ENCODE peak calls at places on chromosome 5, in ten cellular contexts. One of them, this sample, is unnamed. For H3K27me3, the result is how much of the 10 kb centered on the place peaks cover.

GRCh38 chr5:73945505-73945904 is 319.5 kb downstream of the ARHGEF28 start:
- DNase-seq in brain microvascular endothelial cell: no peak
- DNase-seq in dorsolateral prefrontal cortex: no peak
- DNase-seq in endodermal cell: peak
- DNase-seq in MM.1S: no peak
- DNase-seq in GM12878: no peak
- DNase-seq in stomach: no peak
- DNase-seq in uterus: no peak
- DNase-seq in hepatocyte: no peak
- DNase-seq in tibial nerve: no peak
- DNase-seq in this sample: peak

GRCh38 chr5:133680830-133681555 is 68.7 kb upstream of the FSTL4 start:
- DNase-seq in uterus: no peak
- DNase-seq in endodermal cell: peak
- DNase-seq in stomach: peak
- DNase-seq in GM12878: no peak
- DNase-seq in brain microvascular endothelial cell: no peak
- DNase-seq in tibial nerve: no peak
- DNase-seq in MM.1S: no peak
- DNase-seq in hepatocyte: no peak
- DNase-seq in dorsolateral prefrontal cortex: no peak
- DNase-seq in this sample: no peak

GRCh38 chr5:141945511-141946024 is 12.4 kb downstream of the PCDH12 start:
- DNase-seq in endodermal cell: peak
- DNase-seq in dorsolateral prefrontal cortex: no peak
- DNase-seq in GM12878: no peak
- DNase-seq in brain microvascular endothelial cell: no peak
- DNase-seq in tibial nerve: no peak
- DNase-seq in MM.1S: no peak
- DNase-seq in hepatocyte: no peak
- DNase-seq in stomach: no peak
- DNase-seq in uterus: no peak
- DNase-seq in this sample: no peak

GRCh38 chr5:87185838-87186237 is 81.8 kb upstream of the RASA1 start:
- DNase-seq in GM12878: no peak
- DNase-seq in brain microvascular endothelial cell: no peak
- DNase-seq in dorsolateral prefrontal cortex: no peak
- DNase-seq in MM.1S: peak
- DNase-seq in endodermal cell: no peak
- DNase-seq in stomach: no peak
- DNase-seq in uterus: no peak
- DNase-seq in tibial nerve: no peak
- DNase-seq in hepatocyte: no peak
- DNase-seq in this sample: no peak

GRCh38 chr5:80093796-80094195 is 58.6 kb downstream of the THBS4 start:
- DNase-seq in dorsolateral prefrontal cortex: no peak
- DNase-seq in uterus: no peak
- DNase-seq in tibial nerve: no peak
- DNase-seq in brain microvascular endothelial cell: no peak
- DNase-seq in hepatocyte: peak
- DNase-seq in endodermal cell: peak
- DNase-seq in stomach: no peak
- DNase-seq in MM.1S: no peak
- DNase-seq in GM12878: no peak
- DNase-seq in this sample: no peak

GRCh38 chr5:95238560-95239325 is 46.2 kb downstream of the MCTP1 start:
- DNase-seq in endodermal cell: no peak
- DNase-seq in brain microvascular endothelial cell: peak
- DNase-seq in tibial nerve: no peak
- DNase-seq in GM12878: no peak
- DNase-seq in hepatocyte: no peak
- DNase-seq in dorsolateral prefrontal cortex: no peak
- DNase-seq in stomach: no peak
- DNase-seq in MM.1S: no peak
- DNase-seq in uterus: no peak
- DNase-seq in this sample: peak

GRCh38 chr5:41154491-41154890 is 58.8 kb downstream of the C6 start:
- DNase-seq in brain microvascular endothelial cell: no peak
- DNase-seq in stomach: no peak
- DNase-seq in GM12878: no peak
- DNase-seq in dorsolateral prefrontal cortex: no peak
- DNase-seq in uterus: no peak
- DNase-seq in endodermal cell: no peak
- DNase-seq in hepatocyte: no peak
- DNase-seq in tibial nerve: no peak
- DNase-seq in MM.1S: no peak
- DNase-seq in this sample: no peak

GRCh38 chr5:11370985-11371384 is 533.3 kb downstream of the CTNND2 start:
- DNase-seq in MM.1S: no peak
- DNase-seq in dorsolateral prefrontal cortex: no peak
- DNase-seq in endodermal cell: no peak
- DNase-seq in GM12878: no peak
- DNase-seq in uterus: no peak
- DNase-seq in hepatocyte: peak
- DNase-seq in tibial nerve: no peak
- DNase-seq in brain microvascular endothelial cell: no peak
- DNase-seq in stomach: no peak
- DNase-seq in this sample: no peak

GRCh38 chr5:66273131-66273530 is 129.0 kb downstream of the SREK1 start:
- DNase-seq in MM.1S: no peak
- DNase-seq in endodermal cell: no peak
- DNase-seq in stomach: no peak
- DNase-seq in dorsolateral prefrontal cortex: no peak
- DNase-seq in GM12878: no peak
- DNase-seq in uterus: no peak
- DNase-seq in tibial nerve: no peak
- DNase-seq in brain microvascular endothelial cell: no peak
- DNase-seq in hepatocyte: no peak
- DNase-seq in this sample: no peak

GRCh38 chr5:35924950-35925722 is 13.3 kb downstream of the CAPSL start:
- DNase-seq in dorsolateral prefrontal cortex: peak
- DNase-seq in stomach: peak
- DNase-seq in endodermal cell: peak
- DNase-seq in MM.1S: peak
- DNase-seq in hepatocyte: peak
- DNase-seq in tibial nerve: peak
- DNase-seq in uterus: peak
- DNase-seq in GM12878: no peak
- DNase-seq in brain microvascular endothelial cell: peak
- DNase-seq in this sample: peak

DNA sequence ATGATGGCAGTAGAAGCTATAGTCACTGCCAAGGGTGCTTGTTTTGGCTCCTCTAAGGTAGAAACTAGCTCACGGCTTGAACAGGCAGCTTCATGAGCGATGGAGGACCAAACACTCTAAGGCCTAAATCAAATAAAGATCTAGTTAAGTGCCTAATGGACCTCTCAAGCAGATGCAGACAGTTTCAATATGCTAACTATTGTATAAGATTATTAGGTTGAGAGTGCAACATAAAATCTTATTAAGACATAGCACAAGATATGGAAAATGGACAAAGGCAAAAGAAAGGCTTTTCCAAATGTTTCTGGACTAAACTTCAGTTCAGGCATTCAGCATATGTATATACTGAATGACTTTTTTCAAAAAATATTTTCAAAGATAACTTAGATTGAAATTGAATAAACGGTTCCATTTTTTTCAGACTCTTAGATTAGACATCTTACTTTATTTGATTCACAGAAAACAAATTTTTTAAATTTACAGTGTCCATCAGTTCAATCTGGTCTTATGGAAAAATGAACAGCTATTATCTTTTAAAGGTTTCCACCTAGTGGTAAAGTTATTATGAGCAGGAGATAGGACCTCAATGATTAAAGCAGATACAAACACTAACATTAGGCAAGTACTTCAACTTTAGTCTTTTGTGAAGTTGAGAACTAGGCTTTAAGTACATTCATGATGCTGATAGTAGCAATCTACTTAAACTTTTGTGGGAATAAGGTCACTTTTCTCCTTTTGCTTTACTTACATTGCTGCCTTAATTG is 1167.7 kb downstream of the MAT2B start:
- DNase-seq in hepatocyte: no peak
- DNase-seq in uterus: no peak
- DNase-seq in MM.1S: no peak
- DNase-seq in brain microvascular endothelial cell: no peak
- DNase-seq in dorsolateral prefrontal cortex: no peak
- DNase-seq in endodermal cell: no peak
- DNase-seq in tibial nerve: no peak
- DNase-seq in stomach: no peak
- DNase-seq in GM12878: no peak
- DNase-seq in this sample: peak
- TF ChIP-seq CTCF in hepatocyte: peak
- TF ChIP-seq CTCF in uterus: no peak
- TF ChIP-seq CTCF in MM.1S: peak
- TF ChIP-seq CTCF in brain microvascular endothelial cell: no peak
- TF ChIP-seq CTCF in dorsolateral prefrontal cortex: peak
- TF ChIP-seq CTCF in endodermal cell: peak
- TF ChIP-seq CTCF in tibial nerve: no peak
- TF ChIP-seq CTCF in stomach: peak
- TF ChIP-seq CTCF in GM12878: no peak
- TF ChIP-seq CTCF in this sample: peak

DNA sequence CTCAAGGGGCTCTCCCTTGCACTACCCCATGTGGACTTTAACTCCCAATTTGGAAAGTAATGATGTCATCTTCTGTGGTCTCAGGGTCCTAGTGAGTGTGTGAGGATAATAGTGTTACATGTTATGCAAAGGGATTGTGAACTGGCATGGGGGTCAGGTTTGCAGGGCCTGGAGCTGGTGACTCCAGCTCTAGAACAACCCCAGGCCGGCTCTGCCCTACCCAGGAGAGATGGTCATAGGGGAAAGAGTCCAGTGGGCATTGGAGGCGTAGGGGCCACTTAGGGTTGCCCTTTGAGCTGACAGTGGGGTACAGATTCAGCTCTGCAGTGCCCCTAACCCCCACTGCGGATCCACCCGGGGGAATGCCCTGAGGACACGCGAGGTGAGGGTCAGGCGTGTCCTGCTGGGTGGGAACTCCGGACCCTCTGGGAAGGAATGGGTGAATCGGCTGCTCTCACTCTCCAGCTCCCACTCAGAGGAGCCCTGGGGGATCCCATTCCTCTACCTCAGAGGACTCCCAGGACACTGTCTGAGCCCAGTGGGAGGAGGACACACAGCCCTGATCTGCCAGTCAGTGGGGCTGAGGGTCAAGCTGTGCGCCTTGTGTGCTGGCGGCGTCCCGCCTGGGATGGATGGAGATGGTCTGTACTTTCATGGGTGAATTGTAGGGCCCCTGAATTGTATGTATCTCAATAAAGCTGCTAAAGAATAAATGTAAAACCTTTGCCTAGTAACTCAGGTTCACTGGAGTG is 2.5 kb upstream of the NKD2 start:
- DNase-seq in uterus: peak
- DNase-seq in MM.1S: no peak
- DNase-seq in tibial nerve: no peak
- DNase-seq in stomach: no peak
- DNase-seq in brain microvascular endothelial cell: no peak
- DNase-seq in dorsolateral prefrontal cortex: peak
- DNase-seq in hepatocyte: no peak
- DNase-seq in GM12878: no peak
- DNase-seq in endodermal cell: peak
- DNase-seq in this sample: no peak
- H3K27me3 ChIP-seq in uterus: under half
- H3K27me3 ChIP-seq in MM.1S: under half
- H3K27me3 ChIP-seq in tibial nerve: under half
- H3K27me3 ChIP-seq in stomach: half or more
- H3K27me3 ChIP-seq in brain microvascular endothelial cell: half or more
- H3K27me3 ChIP-seq in dorsolateral prefrontal cortex: half or more
- H3K27me3 ChIP-seq in hepatocyte: under half
- H3K27me3 ChIP-seq in GM12878: under half
- H3K27me3 ChIP-seq in endodermal cell: half or more
- H3K27me3 ChIP-seq in this sample: under half

GRCh38 chr5:55254802-55255201 is 21.4 kb upstream of the CCNO start:
- DNase-seq in MM.1S: no peak
- DNase-seq in brain microvascular endothelial cell: no peak
- DNase-seq in endodermal cell: no peak
- DNase-seq in tibial nerve: no peak
- DNase-seq in hepatocyte: no peak
- DNase-seq in GM12878: no peak
- DNase-seq in dorsolateral prefrontal cortex: no peak
- DNase-seq in stomach: no peak
- DNase-seq in uterus: no peak
- DNase-seq in this sample: no peak

DNA sequence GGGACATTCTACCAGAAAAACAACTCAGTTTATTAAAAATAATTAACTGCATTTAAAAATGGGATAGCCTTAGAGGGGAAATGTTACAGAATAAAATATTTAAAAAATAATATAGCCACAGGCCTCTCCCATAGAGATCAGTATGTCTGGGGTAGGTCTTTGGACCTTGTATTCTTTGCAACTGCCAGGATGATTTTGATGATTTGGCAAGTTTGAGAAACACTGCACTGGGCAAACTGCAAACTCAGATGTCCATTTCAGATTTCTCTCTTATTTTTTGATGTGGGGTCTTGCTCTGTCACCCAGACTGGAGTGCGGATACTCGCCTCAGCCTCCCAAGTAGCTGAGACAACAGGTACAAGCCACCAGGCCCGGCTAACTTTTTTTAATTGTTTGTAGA is 24.9 kb upstream of the CCNO start:
- DNase-seq in MM.1S: no peak
- DNase-seq in brain microvascular endothelial cell: no peak
- DNase-seq in GM12878: no peak
- DNase-seq in stomach: no peak
- DNase-seq in tibial nerve: no peak
- DNase-seq in dorsolateral prefrontal cortex: no peak
- DNase-seq in endodermal cell: no peak
- DNase-seq in hepatocyte: no peak
- DNase-seq in uterus: no peak
- DNase-seq in this sample: no peak
- TF ChIP-seq CTCF in MM.1S: no peak
- TF ChIP-seq CTCF in brain microvascular endothelial cell: no peak
- TF ChIP-seq CTCF in GM12878: no peak
- TF ChIP-seq CTCF in stomach: no peak
- TF ChIP-seq CTCF in tibial nerve: no peak
- TF ChIP-seq CTCF in dorsolateral prefrontal cortex: no peak
- TF ChIP-seq CTCF in endodermal cell: no peak
- TF ChIP-seq CTCF in hepatocyte: no peak
- TF ChIP-seq CTCF in uterus: no peak
- TF ChIP-seq CTCF in this sample: no peak

DNA sequence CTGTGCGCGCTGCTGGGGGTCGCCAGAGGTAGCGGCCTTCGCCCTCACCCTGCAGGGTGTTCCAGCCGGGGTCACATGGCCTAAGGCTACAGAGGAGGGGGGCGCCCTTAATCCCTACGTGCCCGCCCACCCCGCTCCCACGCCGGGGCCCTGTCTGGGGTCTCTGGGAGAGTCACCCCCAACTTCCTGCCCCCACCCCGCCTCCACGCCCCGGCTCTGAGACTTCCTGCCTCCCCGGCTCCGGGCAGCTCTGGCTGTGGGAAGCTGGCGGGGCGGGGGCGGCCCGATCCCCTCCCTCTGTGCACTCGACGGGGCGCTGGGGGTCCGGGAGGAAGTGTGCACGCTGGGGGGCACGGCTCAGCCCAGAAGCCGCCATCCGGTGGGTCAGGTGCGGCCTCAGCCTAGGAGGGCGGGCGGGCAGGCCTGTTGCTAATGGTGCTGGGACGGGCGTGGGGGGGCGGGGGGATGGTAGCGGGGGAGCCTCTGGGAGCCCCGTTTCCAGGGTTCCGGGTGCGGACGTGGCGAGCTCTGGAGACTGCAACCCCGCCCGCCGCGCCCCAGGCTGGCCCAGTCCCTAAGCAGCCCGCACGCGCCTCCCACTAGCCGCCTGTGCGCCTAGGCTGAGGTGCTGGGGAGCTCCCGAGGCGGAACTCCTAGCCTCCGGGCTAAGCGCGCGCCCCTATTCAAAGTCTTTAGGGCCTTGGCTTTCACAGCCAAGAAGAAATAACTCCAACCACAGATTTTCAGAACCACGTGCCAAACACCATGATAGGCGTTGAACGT is 61.6 kb downstream of the CXXC5 start:
- DNase-seq in hepatocyte: peak
- DNase-seq in GM12878: no peak
- DNase-seq in uterus: no peak
- DNase-seq in endodermal cell: peak
- DNase-seq in stomach: no peak
- DNase-seq in tibial nerve: no peak
- DNase-seq in brain microvascular endothelial cell: peak
- DNase-seq in MM.1S: no peak
- DNase-seq in dorsolateral prefrontal cortex: no peak
- DNase-seq in this sample: peak
- H3K27me3 ChIP-seq in hepatocyte: under half
- H3K27me3 ChIP-seq in GM12878: under half
- H3K27me3 ChIP-seq in uterus: under half
- H3K27me3 ChIP-seq in endodermal cell: under half
- H3K27me3 ChIP-seq in stomach: under half
- H3K27me3 ChIP-seq in tibial nerve: under half
- H3K27me3 ChIP-seq in brain microvascular endothelial cell: under half
- H3K27me3 ChIP-seq in MM.1S: under half
- H3K27me3 ChIP-seq in dorsolateral prefrontal cortex: under half
- H3K27me3 ChIP-seq in this sample: under half

This sample was measured in A673.